ENCODE peak calls at places on chromosomes 11 and 22, in five cellular contexts. G is RCC 7860, O is H9, Z is nucleus accumbens, B is NCI-H1092 treated with DMSO at 0.1 percent for 48 hours. E is an unnamed sample.

GRCh38 chr11:10038916-10039315 is 255.1 kb downstream of the SBF2 start:
- DNase-seq in O (no peak), G (no peak), B (no peak), Z (no peak), E (no peak)

GRCh38 chr11:12792018-12792417 is 117.8 kb downstream of the TEAD1 start:
- DNase-seq in Z (no peak), G (no peak), O (no peak), B (no peak), E (no peak)

GRCh38 chr11:57303280-57303989 is 21.3 kb downstream of the TNKS1BP1 start:
- DNase-seq in O (no peak), B (peak), Z (no peak), G (no peak), E (peak)

GRCh38 chr11:110297726-110298297 is 1.4 kb upstream of the RDX start:
- DNase-seq in Z (no peak), B (no peak), G (no peak), O (no peak), E (no peak)

GRCh38 chr11:114259551-114259983 is 36.6 kb upstream of the NNMT start:
- DNase-seq in Z (no peak), O (no peak), B (peak), G (no peak), E (no peak)

GRCh38 chr11:78957481-78958245 is 383.0 kb upstream of the NARS2 start:
- DNase-seq in G (no peak), Z (no peak), O (no peak), B (no peak), E (no peak)

GRCh38 chr22:31148516-31148915 is 8.2 kb upstream of the PLA2G3 start:
- DNase-seq in B (no peak), O (no peak), G (no peak), Z (no peak), E (no peak)

GRCh38 chr11:121889931-121890330 is 226.1 kb downstream of the BLID start:
- DNase-seq in Z (no peak), B (no peak), O (no peak), G (no peak), E (no peak)

GRCh38 chr11:114280696-114281095 is 15.5 kb upstream of the NNMT start:
- DNase-seq in B (peak), O (peak), Z (no peak), G (peak), E (peak)

GRCh38 chr22:39530692-39531331 is 1.7 kb downstream of the RPS19BP1 start:
- DNase-seq in Z (no peak), O (no peak), G (no peak), B (no peak), E (peak)

GRCh38 chr22:49693848-49694247 is 133.8 kb downstream of the BRD1 start:
- DNase-seq in B (no peak), O (no peak), Z (no peak), G (no peak), E (no peak)

GRCh38 chr11:104665631-104666030 is 232.6 kb downstream of the CASP12 start:
- DNase-seq in G (no peak), Z (no peak), B (no peak), O (no peak), E (no peak)

GRCh38 chr22:37557321-37558001 is 2.8 kb upstream of the CDC42EP1 start:
- DNase-seq in O (peak), Z (no peak), G (peak), B (no peak), E (no peak)

GRCh38 chr11:119316729-119317591 is at the start of gene MCAM:
- DNase-seq in B (peak), G (no peak), O (peak), Z (peak), E (no peak)

GRCh38 chr11:35158371-35159081 is 19.6 kb downstream of the CD44 start:
- DNase-seq in G (no peak), O (no peak), Z (no peak), B (no peak), E (no peak)

GRCh38 chr22:43315687-43316217 is 27.4 kb downstream of the SCUBE1 start:
- DNase-seq in B (no peak), Z (no peak), O (no peak), G (no peak), E (no peak)

E was measured in NCI-H510A treated with DMSO at 0.1 percent for 48 hours.